ENCODE peak calls at places on chromosomes 6 and 20, in six cellular contexts. F is CD4-positive, alpha-beta T cell; B is OCI-LY7; P is tibial artery; S is HCT116; R is hepatocyte. C is an unnamed sample.
A peak's percentile ranks its signal among the peaks of the same experiment; 100 is the strongest.

GRCh38 chr6:12343440-12344162 is 53.4 kb downstream of the EDN1 start:
- DNase-seq in F (no peak), B (no peak), P (no peak), S (no peak), R (peak; percentile 69), C (no peak)

GRCh38 chr6:36427781-36428345 is 14.8 kb downstream of the PXT1 start:
- DNase-seq in F (no peak), B (no peak), P (no peak), S (no peak), R (no peak), C (no peak)

GRCh38 chr6:75326557-75327258 is 42.1 kb upstream of the TMEM30A start:
- DNase-seq in F (no peak), B (no peak), P (no peak), S (no peak), R (no peak), C (no peak)

GRCh38 chr6:153976921-153977693 is 61.9 kb upstream of the OPRM1 start:
- DNase-seq in F (no peak), B (no peak), P (no peak), S (no peak), R (no peak), C (no peak)

GRCh38 chr6:106360410-106360988 is at the start of gene CRYBG1:
- DNase-seq in F (peak; percentile 61), B (peak; percentile 23), P (no peak), S (peak; percentile 75), R (peak; percentile 88), C (peak; percentile 87)

GRCh38 chr6:154614101-154614500 is 103.6 kb upstream of the CNKSR3 start:
- DNase-seq in F (no peak), B (no peak), P (no peak), S (no peak), R (no peak), C (no peak)

GRCh38 chr6:111730835-111731234 is 125.2 kb upstream of the TRAF3IP2 start:
- DNase-seq in F (no peak), B (no peak), P (no peak), S (no peak), R (no peak), C (no peak)

GRCh38 chr6:31687860-31688693 is 7.2 kb upstream of the LY6G5C start:
- DNase-seq in F (no peak), B (no peak), P (no peak), S (no peak), R (no peak), C (no peak)

GRCh38 chr6:112038756-112039430 is 15.0 kb upstream of the CCN6 start:
- DNase-seq in F (no peak), B (no peak), P (no peak), S (no peak), R (no peak), C (no peak)

GRCh38 chr6:38552136-38552535 is 87.6 kb downstream of the BTBD9 start:
- DNase-seq in F (no peak), B (peak; percentile 75), P (no peak), S (no peak), R (no peak), C (no peak)

GRCh38 chr6:157849288-157850017 is 26.4 kb downstream of the SNX9 start:
- DNase-seq in F (no peak), B (no peak), P (no peak), S (no peak), R (no peak), C (no peak)

GRCh38 chr6:42316390-42316970 is 98.8 kb upstream of the MRPS10 start:
- DNase-seq in F (no peak), B (no peak), P (no peak), S (no peak), R (peak; percentile 41), C (no peak)

GRCh38 chr20:47024461-47024937 is 129.9 kb downstream of the EYA2 start:
- DNase-seq in F (no peak), B (no peak), P (no peak), S (no peak), R (no peak), C (no peak)

GRCh38 chr6:170249817-170250216 is 41.1 kb downstream of the DLL1 start:
- DNase-seq in F (no peak), B (no peak), P (no peak), S (no peak), R (no peak), C (no peak)

GRCh38 chr20:33332905-33333456 is 50.0 kb downstream of the BPIFB1 start:
- DNase-seq in F (no peak), B (no peak), P (no peak), S (no peak), R (no peak), C (no peak)

GRCh38 chr20:13458860-13459451 is 179.8 kb downstream of the TASP1 start:
- DNase-seq in F (no peak), B (peak; percentile 26), P (no peak), S (peak; percentile 13), R (peak; percentile 24), C (no peak)

DNA sequence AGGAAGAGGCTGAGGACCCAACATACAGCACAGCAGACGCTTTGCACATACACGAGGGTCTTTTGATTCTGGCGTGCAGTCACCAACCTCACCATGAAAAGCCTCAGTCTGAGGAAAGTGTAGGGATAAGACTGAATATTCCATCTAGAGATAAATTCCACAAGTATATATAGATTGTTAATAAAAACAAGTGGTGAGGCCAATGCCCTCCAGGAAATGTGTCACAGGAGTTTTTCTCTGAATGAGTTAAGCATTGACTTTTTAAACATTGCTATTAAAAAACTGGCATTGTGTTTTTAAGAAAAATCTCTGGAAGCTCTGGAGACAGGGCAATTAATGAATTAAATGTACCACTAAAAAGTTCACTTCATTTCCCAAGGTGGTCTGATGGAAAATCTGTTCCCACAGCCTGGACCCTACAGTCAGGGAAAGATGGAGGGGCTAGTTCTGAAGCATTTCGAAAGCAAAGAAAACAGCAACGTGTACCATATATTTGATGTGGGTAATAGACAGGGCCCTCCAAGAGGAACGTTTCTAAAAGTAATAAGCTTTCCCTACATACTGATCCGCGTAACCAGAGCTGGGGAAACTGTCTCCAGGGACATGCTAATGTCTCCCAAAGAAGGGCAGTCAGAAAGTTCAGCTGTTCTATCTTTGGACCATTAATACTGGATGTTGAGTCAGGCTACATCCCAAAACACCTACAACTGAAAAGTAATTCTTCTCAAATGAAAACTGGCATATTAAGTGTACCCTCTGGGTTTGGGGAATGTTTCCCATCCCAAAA is 301.1 kb downstream of the FOXC1 start:
- DNase-seq in F (no peak), B (no peak), P (no peak), S (no peak), R (no peak), C (no peak)
- TF ChIP-seq CTCF in F (no peak), B (no peak), P (no peak), S (no peak), R (no peak), C (no peak)

GRCh38 chr20:58483051-58483450 is 32.1 kb downstream of the APCDD1L start:
- DNase-seq in F (no peak), B (no peak), P (no peak), S (no peak), R (no peak), C (no peak)

GRCh38 chr20:58485326-58485725 is 29.9 kb downstream of the APCDD1L start:
- DNase-seq in F (no peak), B (no peak), P (no peak), S (no peak), R (no peak), C (no peak)

GRCh38 chr20:58482416-58482815 is 32.8 kb downstream of the APCDD1L start:
- DNase-seq in F (no peak), B (no peak), P (no peak), S (no peak), R (no peak), C (no peak)

GRCh38 chr20:58481541-58482021 is 33.6 kb downstream of the APCDD1L start:
- DNase-seq in F (peak; percentile 59), B (peak; percentile 6), P (no peak), S (peak; percentile 27), R (peak; percentile 64), C (no peak)

GRCh38 chr20:58483470-58483869 is 31.7 kb downstream of the APCDD1L start:
- DNase-seq in F (no peak), B (no peak), P (no peak), S (no peak), R (no peak), C (no peak)
- H3K9me3 ChIP-seq in F (peaks cover 22% of the 10 kb centered on the region), B (peaks cover 16% of the 10 kb centered on the region), P (peaks cover 23% of the 10 kb centered on the region), S (peaks cover 8% of the 10 kb centered on the region), R (peaks cover 10% of the 10 kb centered on the region), C (peaks cover 6% of the 10 kb centered on the region)

GRCh38 chr20:50138120-50138478 is 15.4 kb downstream of the PEDS1 start:
- DNase-seq in F (no peak), B (no peak), P (no peak), S (no peak), R (no peak), C (no peak)

GRCh38 chr20:50141018-50141675 is 12.4 kb downstream of the PEDS1 start:
- DNase-seq in F (no peak), B (no peak), P (no peak), S (no peak), R (no peak), C (no peak)

GRCh38 chr20:50136822-50137599 is 16.5 kb downstream of the PEDS1 start:
- DNase-seq in F (no peak), B (no peak), P (no peak), S (no peak), R (no peak), C (peak; percentile 41)

GRCh38 chr20:50140339-50140859 is 13.1 kb downstream of the PEDS1 start:
- DNase-seq in F (no peak), B (no peak), P (no peak), S (no peak), R (no peak), C (no peak)

DNA sequence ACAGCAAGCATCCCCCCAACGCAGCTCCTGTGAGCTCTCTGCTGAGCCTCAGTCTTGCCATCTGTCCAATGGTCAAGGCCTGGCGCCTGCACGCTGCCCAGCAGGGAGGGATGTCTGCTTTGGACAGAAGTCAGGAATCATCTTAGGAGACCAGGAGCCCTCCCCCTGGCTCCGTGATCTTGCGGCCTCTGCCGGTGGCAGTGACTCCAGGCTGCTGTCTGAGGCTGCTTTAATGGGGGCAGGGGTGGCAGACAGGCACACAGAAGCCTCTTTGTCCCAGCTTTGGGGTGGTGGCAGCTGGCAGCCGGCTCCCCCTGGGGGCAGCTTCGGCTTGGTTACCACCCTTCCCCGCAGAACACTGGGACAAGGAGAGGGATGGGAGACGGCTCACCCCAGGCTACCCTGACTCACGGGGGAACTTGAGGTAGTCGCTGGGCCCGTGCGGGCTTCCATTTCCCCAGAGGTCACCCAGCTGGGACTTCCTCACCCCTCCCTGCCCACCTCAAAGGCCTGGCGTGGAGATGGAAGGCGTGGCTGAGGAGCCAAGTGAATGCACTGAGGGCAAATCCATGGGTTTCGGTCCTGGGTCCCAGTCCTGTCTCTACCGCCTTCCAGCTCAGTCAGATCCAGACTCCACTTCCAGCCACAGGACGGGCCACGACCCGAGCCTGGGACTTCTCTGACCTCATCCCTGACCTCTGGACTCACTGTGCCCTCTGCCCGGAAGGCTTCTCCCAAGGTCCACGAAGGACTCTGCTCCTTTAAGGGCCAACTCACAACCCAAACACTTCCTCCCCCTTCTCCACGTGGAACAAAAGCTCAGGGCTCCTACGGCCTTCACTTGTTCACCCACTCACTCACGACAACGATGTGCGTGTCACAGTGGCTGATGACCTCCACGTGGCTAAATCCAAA is 14.8 kb downstream of the PEDS1 start:
- DNase-seq in F (no peak), B (no peak), P (no peak), S (no peak), R (no peak), C (no peak)
- TF ChIP-seq CTCF in F (no peak), B (no peak), P (no peak), S (no peak), R (no peak), C (no peak)

DNA sequence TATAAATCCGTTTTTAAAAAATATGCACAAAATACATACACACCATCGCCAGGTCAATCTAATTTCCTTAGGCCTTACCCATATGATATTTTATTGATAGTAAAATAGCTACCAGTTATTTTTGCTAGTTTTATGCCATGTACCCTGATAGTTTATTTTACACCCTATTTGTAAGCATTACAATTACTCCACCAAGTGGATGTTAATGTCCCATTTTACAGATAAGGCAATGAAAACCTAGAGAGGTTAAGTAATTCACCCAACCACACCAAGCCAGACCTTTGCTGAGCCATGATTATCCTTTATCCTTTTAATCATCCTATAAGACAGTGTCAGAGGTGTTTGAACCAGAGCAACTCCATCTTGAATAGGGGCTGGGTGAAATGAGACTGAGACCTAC is 86.8 kb downstream of the CBLN4 start:
- DNase-seq in F (no peak), B (no peak), P (no peak), S (no peak), R (no peak), C (no peak)
- H3K9me3 ChIP-seq in F (no peaks in the 10 kb centered on the region), B (no peaks in the 10 kb centered on the region), P (no peaks in the 10 kb centered on the region), S (peaks cover 29% of the 10 kb centered on the region), R (no peaks in the 10 kb centered on the region), C (no peaks in the 10 kb centered on the region)

C was measured in upper lobe of right lung.